ENCODE peak calls at places on chromosomes 12 and 14, in eight cellular contexts. N, J, F, C, W, E, Q and O are unnamed samples.
A peak's percentile ranks its signal among the peaks of the same experiment; 100 is the strongest.

GRCh38 chr12:88184196-88184595 is 42.1 kb downstream of the TMTC3 start:
- DNase-seq in N (no peak), E (no peak), C (no peak), Q (no peak), W (no peak), J (no peak), F (no peak), O (no peak)

GRCh38 chr14:34580381-34580780 is 40.9 kb upstream of the EAPP start:
- DNase-seq in Q (no peak), E (no peak), C (no peak), F (no peak), W (no peak), J (no peak), N (no peak), O (no peak)

GRCh38 chr12:19191089-19191488 is 61.6 kb downstream of the PLEKHA5 start:
- DNase-seq in E (no peak), N (no peak), W (no peak), J (no peak), C (no peak), Q (no peak), F (no peak), O (no peak)

GRCh38 chr12:75414671-75415070 is 23.8 kb downstream of the GLIPR1L2 start:
- DNase-seq in Q (no peak), E (no peak), W (no peak), F (no peak), J (no peak), C (no peak), N (no peak), O (no peak)

GRCh38 chr12:82300611-82301010 is 57.6 kb downstream of the CCDC59 start:
- DNase-seq in F (no peak), N (no peak), W (no peak), J (no peak), C (no peak), E (peak; percentile 8), Q (no peak), O (no peak)

GRCh38 chr12:24297516-24297915 is 348.0 kb upstream of the SOX5 start:
- DNase-seq in C (no peak), N (no peak), E (no peak), F (peak; percentile 11), Q (no peak), W (no peak), J (no peak), O (no peak)

GRCh38 chr12:3295648-3296408 is 195.2 kb upstream of the PRMT8 start:
- DNase-seq in W (no peak), C (no peak), E (no peak), J (peak; percentile 27), N (no peak), F (peak; percentile 37), Q (no peak), O (no peak)

GRCh38 chr12:119153477-119154434 is 25.0 kb upstream of the HSPB8 start:
- DNase-seq in W (peak; percentile 14), F (peak; percentile 94), J (peak; percentile 68), Q (peak; percentile 68), N (no peak), E (peak; percentile 100), C (no peak), O (peak; percentile 15)

GRCh38 chr12:75650989-75651695 is 139.7 kb upstream of the KRR1 start:
- DNase-seq in W (no peak), Q (no peak), F (no peak), E (no peak), N (no peak), J (no peak), C (peak; percentile 7), O (no peak)

GRCh38 chr12:71504471-71504852 is 64.9 kb downstream of the LGR5 start:
- DNase-seq in F (no peak), C (no peak), J (no peak), E (no peak), Q (no peak), W (no peak), N (no peak), O (no peak)

GRCh38 chr14:90295870-90296516 is 35.7 kb downstream of the NRDE2 start:
- DNase-seq in W (no peak), J (no peak), C (no peak), F (no peak), N (no peak), Q (no peak), E (no peak), O (no peak)

GRCh38 chr12:19190292-19191031 is 60.9 kb downstream of the PLEKHA5 start:
- DNase-seq in C (no peak), N (no peak), F (no peak), E (no peak), W (no peak), J (peak; percentile 80), Q (no peak), O (peak; percentile 8)

GRCh38 chr14:101017806-101018560 is 114.5 kb upstream of the RTL1 start:
- DNase-seq in N (no peak), Q (no peak), W (no peak), E (no peak), F (no peak), J (no peak), C (no peak), O (no peak)

GRCh38 chr12:115507951-115508722 is 769.4 kb downstream of the MED13L start:
- DNase-seq in C (no peak), E (peak; percentile 95), J (no peak), N (no peak), Q (no peak), F (no peak), W (no peak), O (no peak)

GRCh38 chr14:68616255-68616902 is 176.5 kb downstream of the ZFP36L1 start:
- DNase-seq in C (no peak), Q (peak; percentile 37), E (no peak), W (peak; percentile 7), F (no peak), J (peak; percentile 19), N (peak; percentile 57), O (peak; percentile 25)

GRCh38 chr12:22459872-22460490 is 84.4 kb downstream of the C2CD5 start:
- DNase-seq in E (peak; percentile 91), N (peak; percentile 67), W (peak; percentile 63), C (peak; percentile 14), Q (peak; percentile 26), J (peak; percentile 78), F (peak; percentile 72), O (peak; percentile 75)

GRCh38 chr12:53123578-53124351 is 20.5 kb downstream of the SOAT2 start:
- DNase-seq in W (no peak), J (peak; percentile 84), C (no peak), E (no peak), F (no peak), N (no peak), Q (no peak), O (peak; percentile 15)

GRCh38 chr14:94075008-94075407 is 6.0 kb downstream of the DDX24 start:
- DNase-seq in F (no peak), W (no peak), Q (no peak), E (no peak), N (no peak), J (no peak), C (no peak), O (no peak)

GRCh38 chr12:92553389-92553788 is 149.4 kb upstream of the PLEKHG7 start:
- DNase-seq in F (no peak), J (no peak), N (no peak), E (no peak), Q (no peak), W (no peak), C (no peak), O (no peak)
- TF ChIP-seq EZH2phosphoT487 in F (no peak), J (no peak), N (no peak), E (no peak), Q (no peak), W (no peak), C (no peak), O (no peak)

GRCh38 chr12:20547788-20548575 is 147.2 kb upstream of the SLCO1C1 start:
- DNase-seq in W (no peak), E (no peak), Q (no peak), F (no peak), N (no peak), J (peak; percentile 31), C (no peak), O (no peak)
- H3K4me3 ChIP-seq in W (no peak overlapping the region), E (no peak overlapping the region), Q (no peak overlapping the region), F (no peak overlapping the region), N (no peak overlapping the region), J (no peak overlapping the region), C (peak overlapping the region; percentile 13), O (no peak overlapping the region)

DNA sequence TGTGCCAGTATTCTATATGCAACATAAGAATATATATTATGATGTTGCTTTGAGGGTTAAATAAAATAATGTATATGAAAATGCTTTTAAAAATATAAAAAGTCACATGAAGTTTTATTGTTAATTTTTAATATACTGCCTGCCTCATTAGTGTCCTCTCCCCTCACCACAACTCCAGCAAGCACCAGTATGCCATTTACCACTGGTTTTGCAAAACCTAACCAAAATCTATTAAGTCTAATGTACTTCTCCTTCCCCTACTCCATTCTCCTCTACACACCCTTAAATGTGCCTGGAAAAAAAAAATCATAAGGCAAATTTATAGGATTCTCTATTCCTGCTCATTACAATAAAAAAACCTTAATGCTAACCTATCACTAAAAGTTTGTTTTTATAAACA is 24.0 kb upstream of the GNG2 start:
- DNase-seq in W (no peak), E (no peak), F (no peak), N (no peak), C (no peak), J (no peak), Q (no peak), O (no peak)
- H3K9me2 ChIP-seq in W (no peaks in the 10 kb centered on the region), E (peaks cover 10% of the 10 kb centered on the region), F (no peaks in the 10 kb centered on the region), N (no peaks in the 10 kb centered on the region), C (no peaks in the 10 kb centered on the region), J (no peaks in the 10 kb centered on the region), Q (no peaks in the 10 kb centered on the region), O (no peaks in the 10 kb centered on the region)

GRCh38 chr14:55832122-55832911 is 252.3 kb downstream of the KTN1 start:
- DNase-seq in F (peak; percentile 64), W (no peak), E (no peak), Q (no peak), J (peak; percentile 19), N (no peak), C (no peak), O (peak; percentile 100)
- TF ChIP-seq EZH2phosphoT487 in F (no peak), W (no peak), E (no peak), Q (no peak), J (no peak), N (no peak), C (no peak), O (no peak)

GRCh38 chr12:50518129-50518528 is 13.3 kb downstream of the DIP2B start:
- DNase-seq in E (no peak), W (no peak), N (no peak), F (no peak), J (no peak), Q (no peak), C (no peak), O (no peak)

GRCh38 chr12:50520345-50520744 is 15.6 kb downstream of the DIP2B start:
- DNase-seq in C (no peak), E (no peak), N (no peak), Q (no peak), W (no peak), F (no peak), J (no peak), O (no peak)

GRCh38 chr12:50514526-50515276 is 9.9 kb downstream of the DIP2B start:
- DNase-seq in W (peak; percentile 53), E (no peak), N (peak; percentile 44), C (no peak), J (no peak), F (no peak), Q (no peak), O (no peak)

GRCh38 chr12:50515587-50515986 is 10.8 kb downstream of the DIP2B start:
- DNase-seq in W (no peak), Q (no peak), E (no peak), J (no peak), F (no peak), C (no peak), N (no peak), O (no peak)

GRCh38 chr12:50517456-50518048 is 12.8 kb downstream of the DIP2B start:
- DNase-seq in E (no peak), W (peak; percentile 54), C (no peak), F (no peak), N (peak; percentile 65), J (peak; percentile 65), Q (no peak), O (no peak)
- H3K4me3 ChIP-seq in E (no peak overlapping the region), W (peak overlapping the region; percentile 28), C (peak overlapping the region; percentile 5), F (no peak overlapping the region), N (no peak overlapping the region), J (peak overlapping the region; percentile 49), Q (no peak overlapping the region), O (no peak overlapping the region)